ENCODE peak calls at places on chromosomes 12 and 14, in six cellular contexts. B, M, J, I, G and N are unnamed samples.

GRCh38 chr12:4700621-4701026 is 19.6 kb upstream of the GALNT8 start:
- DNase-seq in B (no peak), M (no peak), J (no peak), I (peak), G (no peak), N (no peak)

GRCh38 chr12:40104461-40105264 is 1.2 kb downstream of the SLC2A13 start:
- DNase-seq in B (no peak), M (peak), J (peak), I (no peak), G (no peak), N (no peak)

GRCh38 chr12:15899282-15899870 is 11.8 kb upstream of the DERA start:
- DNase-seq in B (no peak), M (peak), J (peak), I (no peak), G (no peak), N (no peak)

GRCh38 chr12:508795-509194 is 49.1 kb downstream of the B4GALNT3 start:
- DNase-seq in B (no peak), M (peak), J (no peak), I (no peak), G (no peak), N (peak)

GRCh38 chr12:98686603-98687002 is 41.5 kb downstream of the APAF1 start:
- DNase-seq in B (no peak), M (no peak), J (no peak), I (no peak), G (no peak), N (no peak)

GRCh38 chr14:95472819-95473251 is 43.6 kb downstream of the SYNE3 start:
- DNase-seq in B (no peak), M (peak), J (no peak), I (no peak), G (no peak), N (no peak)

GRCh38 chr12:53703746-53704145 is 23.5 kb downstream of the CALCOCO1 start:
- DNase-seq in B (no peak), M (no peak), J (no peak), I (no peak), G (no peak), N (no peak)

GRCh38 chr12:102407776-102408486 is 72.4 kb downstream of the IGF1 start:
- DNase-seq in B (no peak), M (no peak), J (peak), I (no peak), G (no peak), N (no peak)

GRCh38 chr14:60968671-60969070 is 12.2 kb downstream of the TRMT5 start:
- DNase-seq in B (no peak), M (no peak), J (no peak), I (no peak), G (no peak), N (no peak)

GRCh38 chr12:91009319-91009950 is 4.7 kb upstream of the EPYC start:
- DNase-seq in B (no peak), M (no peak), J (no peak), I (no peak), G (no peak), N (no peak)

GRCh38 chr12:22100952-22101748 is 55.1 kb downstream of the CMAS start:
- DNase-seq in B (no peak), M (peak), J (peak), I (no peak), G (no peak), N (peak)

GRCh38 chr14:103739793-103740501 is 24.3 kb downstream of the ZFYVE21 start:
- DNase-seq in B (no peak), M (no peak), J (no peak), I (no peak), G (no peak), N (peak)

GRCh38 chr12:67698711-67699603 is 50.4 kb downstream of the DYRK2 start:
- DNase-seq in B (no peak), M (peak), J (no peak), I (no peak), G (no peak), N (no peak)

GRCh38 chr12:48067250-48067938 is 38.5 kb downstream of the SENP1 start:
- DNase-seq in B (no peak), M (no peak), J (no peak), I (no peak), G (no peak), N (no peak)

GRCh38 chr14:105171004-105171673 is 2.6 kb upstream of the JAG2 start:
- DNase-seq in B (no peak), M (no peak), J (no peak), I (no peak), G (no peak), N (no peak)

GRCh38 chr12:96416033-96416790 is 16.0 kb upstream of the CDK17 start:
- DNase-seq in B (no peak), M (no peak), J (peak), I (no peak), G (no peak), N (no peak)

GRCh38 chr14:31206536-31207286 is 882 bp downstream of the HECTD1 start:
- DNase-seq in B (peak), M (peak), J (peak), I (peak), G (peak), N (peak)

GRCh38 chr12:98355933-98356332 is 159.5 kb upstream of the TMPO start:
- DNase-seq in B (no peak), M (no peak), J (no peak), I (no peak), G (no peak), N (no peak)

GRCh38 chr12:98973395-98973794 is 328.3 kb downstream of the APAF1 start:
- DNase-seq in B (no peak), M (no peak), J (peak), I (no peak), G (no peak), N (peak)

GRCh38 chr14:75522224-75522764 is at the start of gene BATF:
- DNase-seq in B (no peak), M (peak), J (no peak), I (no peak), G (no peak), N (no peak)

GRCh38 chr12:14399871-14400270 is 34.4 kb downstream of the ATF7IP start:
- DNase-seq in B (no peak), M (no peak), J (no peak), I (no peak), G (no peak), N (no peak)

GRCh38 chr12:104485651-104486341 is 29.0 kb downstream of the CHST11 start:
- DNase-seq in B (no peak), M (peak), J (no peak), I (no peak), G (no peak), N (no peak)

GRCh38 chr14:93734086-93734822 is 54.0 kb downstream of the PRIMA1 start:
- DNase-seq in B (no peak), M (peak), J (no peak), I (no peak), G (no peak), N (no peak)

GRCh38 chr14:60087664-60088063 is 4.1 kb upstream of the PCNX4 start:
- DNase-seq in B (no peak), M (no peak), J (no peak), I (no peak), G (no peak), N (no peak)

GRCh38 chr12:75528692-75529091 is 17.3 kb upstream of the KRR1 start:
- DNase-seq in B (no peak), M (no peak), J (no peak), I (no peak), G (no peak), N (peak)

GRCh38 chr12:56362130-56363059 is at the start of gene APOF:
- DNase-seq in B (no peak), M (no peak), J (no peak), I (no peak), G (no peak), N (peak)

GRCh38 chr14:66638688-66639087 is 130.7 kb downstream of the GPHN start:
- DNase-seq in B (no peak), M (no peak), J (peak), I (no peak), G (no peak), N (no peak)

GRCh38 chr12:14260011-14260993 is 105.2 kb upstream of the ATF7IP start:
- DNase-seq in B (peak), M (no peak), J (peak), I (peak), G (peak), N (peak)

GRCh38 chr12:75488553-75488952 is 8.0 kb downstream of the GLIPR1 start:
- DNase-seq in B (no peak), M (peak), J (peak), I (no peak), G (no peak), N (peak)

GRCh38 chr12:81231574-81232368 is 153.9 kb downstream of the ACSS3 start:
- DNase-seq in B (no peak), M (no peak), J (no peak), I (no peak), G (no peak), N (no peak)

GRCh38 chr12:111893287-111893686 is 51.3 kb downstream of the MAPKAPK5 start:
- DNase-seq in B (no peak), M (no peak), J (no peak), I (no peak), G (no peak), N (no peak)

GRCh38 chr14:21073921-21074320 is 3.8 kb downstream of the ARHGEF40 start:
- DNase-seq in B (no peak), M (no peak), J (no peak), I (no peak), G (no peak), N (no peak)

GRCh38 chr12:49012739-49013138 is 5.8 kb downstream of the PRKAG1 start:
- DNase-seq in B (no peak), M (no peak), J (no peak), I (no peak), G (no peak), N (no peak)

GRCh38 chr12:92064420-92064819 is 81.2 kb downstream of the BTG1 start:
- DNase-seq in B (no peak), M (no peak), J (peak), I (peak), G (no peak), N (no peak)

GRCh38 chr14:65846469-65846868 is 433.9 kb downstream of the FUT8 start:
- DNase-seq in B (no peak), M (no peak), J (no peak), I (no peak), G (no peak), N (no peak)

GRCh38 chr12:34166427-34167060 is 144.2 kb downstream of the ALG10 start:
- DNase-seq in B (no peak), M (no peak), J (no peak), I (no peak), G (no peak), N (no peak)

GRCh38 chr14:64636208-64636979 is 67.8 kb upstream of the PLEKHG3 start:
- DNase-seq in B (peak), M (peak), J (peak), I (peak), G (peak), N (peak)

GRCh38 chr14:80906946-80907345 is 34.6 kb downstream of the CEP128 start:
- DNase-seq in B (no peak), M (no peak), J (no peak), I (no peak), G (no peak), N (no peak)